ENCODE peak calls at places on chromosomes 6 and 20, in ten cellular contexts. One of them, this sample, is unnamed.

GRCh38 chr6:143556529-143556928 is 45.0 kb upstream of the FUCA2 start:
- DNase-seq in head of caudate nucleus: no peak
- DNase-seq in effector memory CD4-positive, alpha-beta T cell: no peak
- DNase-seq in ACHN: peak
- DNase-seq in A172: peak
- DNase-seq in thoracic aorta: no peak
- DNase-seq in SW480: no peak
- DNase-seq in dermis microvascular lymphatic vessel endothelial cell: no peak
- DNase-seq in activated CD4-positive, alpha-beta T cell treated with anti-CD3 and anti-CD28 coated beads, Interleukin-2, amount 50 U/mL, for 1 hour: no peak
- DNase-seq in cerebellum: no peak
- DNase-seq in this sample: no peak

GRCh38 chr20:22333885-22334545 is 250.4 kb downstream of the FOXA2 start:
- DNase-seq in thoracic aorta: no peak
- DNase-seq in ACHN: peak
- DNase-seq in head of caudate nucleus: peak
- DNase-seq in effector memory CD4-positive, alpha-beta T cell: no peak
- DNase-seq in dermis microvascular lymphatic vessel endothelial cell: peak
- DNase-seq in cerebellum: peak
- DNase-seq in activated CD4-positive, alpha-beta T cell treated with anti-CD3 and anti-CD28 coated beads, Interleukin-2, amount 50 U/mL, for 1 hour: peak
- DNase-seq in SW480: peak
- DNase-seq in A172: peak
- DNase-seq in this sample: peak

GRCh38 chr20:22048241-22048640 is 342.8 kb downstream of the PAX1 start:
- DNase-seq in head of caudate nucleus: no peak
- DNase-seq in ACHN: no peak
- DNase-seq in SW480: no peak
- DNase-seq in activated CD4-positive, alpha-beta T cell treated with anti-CD3 and anti-CD28 coated beads, Interleukin-2, amount 50 U/mL, for 1 hour: no peak
- DNase-seq in cerebellum: no peak
- DNase-seq in effector memory CD4-positive, alpha-beta T cell: no peak
- DNase-seq in A172: no peak
- DNase-seq in dermis microvascular lymphatic vessel endothelial cell: no peak
- DNase-seq in thoracic aorta: no peak
- DNase-seq in this sample: no peak

GRCh38 chr20:17227669-17228623 is 1.1 kb downstream of the PCSK2 start:
- DNase-seq in SW480: no peak
- DNase-seq in A172: no peak
- DNase-seq in activated CD4-positive, alpha-beta T cell treated with anti-CD3 and anti-CD28 coated beads, Interleukin-2, amount 50 U/mL, for 1 hour: no peak
- DNase-seq in head of caudate nucleus: peak
- DNase-seq in ACHN: peak
- DNase-seq in cerebellum: peak
- DNase-seq in dermis microvascular lymphatic vessel endothelial cell: no peak
- DNase-seq in effector memory CD4-positive, alpha-beta T cell: no peak
- DNase-seq in thoracic aorta: no peak
- DNase-seq in this sample: no peak

GRCh38 chr6:163825033-163825432 is 410.5 kb downstream of the QKI start:
- DNase-seq in SW480: no peak
- DNase-seq in thoracic aorta: no peak
- DNase-seq in A172: peak
- DNase-seq in ACHN: peak
- DNase-seq in cerebellum: no peak
- DNase-seq in dermis microvascular lymphatic vessel endothelial cell: no peak
- DNase-seq in head of caudate nucleus: no peak
- DNase-seq in activated CD4-positive, alpha-beta T cell treated with anti-CD3 and anti-CD28 coated beads, Interleukin-2, amount 50 U/mL, for 1 hour: no peak
- DNase-seq in effector memory CD4-positive, alpha-beta T cell: no peak
- DNase-seq in this sample: no peak

GRCh38 chr6:4017847-4018193 is 61.1 kb downstream of the FAM217A start:
- DNase-seq in SW480: peak
- DNase-seq in dermis microvascular lymphatic vessel endothelial cell: no peak
- DNase-seq in A172: peak
- DNase-seq in cerebellum: peak
- DNase-seq in ACHN: peak
- DNase-seq in activated CD4-positive, alpha-beta T cell treated with anti-CD3 and anti-CD28 coated beads, Interleukin-2, amount 50 U/mL, for 1 hour: no peak
- DNase-seq in head of caudate nucleus: no peak
- DNase-seq in effector memory CD4-positive, alpha-beta T cell: no peak
- DNase-seq in thoracic aorta: no peak
- DNase-seq in this sample: no peak

GRCh38 chr6:19333936-19334335 is 503.2 kb upstream of the ID4 start:
- DNase-seq in A172: peak
- DNase-seq in dermis microvascular lymphatic vessel endothelial cell: no peak
- DNase-seq in effector memory CD4-positive, alpha-beta T cell: no peak
- DNase-seq in cerebellum: no peak
- DNase-seq in activated CD4-positive, alpha-beta T cell treated with anti-CD3 and anti-CD28 coated beads, Interleukin-2, amount 50 U/mL, for 1 hour: no peak
- DNase-seq in thoracic aorta: no peak
- DNase-seq in SW480: no peak
- DNase-seq in head of caudate nucleus: no peak
- DNase-seq in ACHN: no peak
- DNase-seq in this sample: no peak

GRCh38 chr6:109460161-109460830 is 4.7 kb upstream of the MICAL1 start:
- DNase-seq in effector memory CD4-positive, alpha-beta T cell: no peak
- DNase-seq in cerebellum: no peak
- DNase-seq in ACHN: no peak
- DNase-seq in SW480: no peak
- DNase-seq in A172: no peak
- DNase-seq in activated CD4-positive, alpha-beta T cell treated with anti-CD3 and anti-CD28 coated beads, Interleukin-2, amount 50 U/mL, for 1 hour: no peak
- DNase-seq in dermis microvascular lymphatic vessel endothelial cell: no peak
- DNase-seq in head of caudate nucleus: no peak
- DNase-seq in thoracic aorta: no peak
- DNase-seq in this sample: no peak

GRCh38 chr6:154888426-154888825 is 106.7 kb upstream of the TIAM2 start:
- DNase-seq in head of caudate nucleus: no peak
- DNase-seq in effector memory CD4-positive, alpha-beta T cell: no peak
- DNase-seq in ACHN: no peak
- DNase-seq in SW480: no peak
- DNase-seq in activated CD4-positive, alpha-beta T cell treated with anti-CD3 and anti-CD28 coated beads, Interleukin-2, amount 50 U/mL, for 1 hour: no peak
- DNase-seq in dermis microvascular lymphatic vessel endothelial cell: no peak
- DNase-seq in cerebellum: no peak
- DNase-seq in A172: no peak
- DNase-seq in thoracic aorta: no peak
- DNase-seq in this sample: no peak

GRCh38 chr20:11229772-11230171 is 556.0 kb upstream of the JAG1 start:
- DNase-seq in activated CD4-positive, alpha-beta T cell treated with anti-CD3 and anti-CD28 coated beads, Interleukin-2, amount 50 U/mL, for 1 hour: no peak
- DNase-seq in cerebellum: peak
- DNase-seq in thoracic aorta: peak
- DNase-seq in dermis microvascular lymphatic vessel endothelial cell: no peak
- DNase-seq in A172: peak
- DNase-seq in head of caudate nucleus: peak
- DNase-seq in effector memory CD4-positive, alpha-beta T cell: no peak
- DNase-seq in SW480: peak
- DNase-seq in ACHN: peak
- DNase-seq in this sample: peak

GRCh38 chr6:35402136-35402855 is 49.8 kb upstream of the FANCE start:
- DNase-seq in SW480: no peak
- DNase-seq in A172: no peak
- DNase-seq in ACHN: peak
- DNase-seq in activated CD4-positive, alpha-beta T cell treated with anti-CD3 and anti-CD28 coated beads, Interleukin-2, amount 50 U/mL, for 1 hour: no peak
- DNase-seq in effector memory CD4-positive, alpha-beta T cell: no peak
- DNase-seq in head of caudate nucleus: no peak
- DNase-seq in dermis microvascular lymphatic vessel endothelial cell: no peak
- DNase-seq in thoracic aorta: no peak
- DNase-seq in cerebellum: no peak
- DNase-seq in this sample: no peak

This sample was measured in pulmonary artery endothelial cell.